ENCODE peak calls at places on chromosomes 1 and 21, in nine cellular contexts. M, E, C, Q, P, U, G, B and H are unnamed samples.

GRCh38 chr1:61935516-61935915 is 193.2 kb downstream of the PATJ start:
- DNase-seq in M (no peak), G (no peak), P (no peak), Q (no peak), U (no peak), B (no peak), C (no peak), E (no peak), H (no peak)

GRCh38 chr1:222654849-222655248 is 37.0 kb downstream of the MIA3 start:
- DNase-seq in M (peak), P (peak), Q (peak), B (peak), U (peak), E (no peak), G (peak), C (no peak), H (peak)

GRCh38 chr1:22812993-22813790 is 102.6 kb downstream of the EPHB2 start:
- DNase-seq in E (no peak), Q (no peak), P (no peak), B (no peak), M (no peak), C (no peak), U (no peak), G (no peak), H (no peak)

GRCh38 chr1:76949503-76949902 is 82.2 kb downstream of the ST6GALNAC5 start:
- DNase-seq in U (peak), Q (peak), P (no peak), E (no peak), M (no peak), G (no peak), C (no peak), B (no peak), H (no peak)

GRCh38 chr1:202113690-202114300 is 8.9 kb upstream of the GPR37L1 start:
- DNase-seq in U (no peak), G (no peak), C (no peak), M (no peak), Q (no peak), P (no peak), B (no peak), E (no peak), H (no peak)

GRCh38 chr1:116852910-116853309 is 56.8 kb upstream of the PTGFRN start:
- DNase-seq in C (no peak), Q (no peak), M (no peak), U (peak), B (no peak), G (no peak), P (no peak), E (no peak), H (no peak)

GRCh38 chr1:76841460-76841859 is 25.8 kb upstream of the ST6GALNAC5 start:
- DNase-seq in B (no peak), Q (no peak), M (no peak), E (no peak), C (no peak), P (no peak), U (no peak), G (no peak), H (no peak)

GRCh38 chr1:210917560-210918214 is 216.3 kb downstream of the KCNH1 start:
- DNase-seq in M (no peak), G (no peak), E (no peak), B (no peak), Q (no peak), C (no peak), U (no peak), P (no peak), H (no peak)

GRCh38 chr21:18832950-18833349 is 429.4 kb upstream of the TMPRSS15 start:
- DNase-seq in G (no peak), Q (no peak), E (no peak), M (no peak), C (no peak), U (peak), P (no peak), B (no peak), H (no peak)

GRCh38 chr1:83060216-83060615 is 938.7 kb downstream of the TTLL7 start:
- DNase-seq in M (no peak), U (no peak), B (no peak), Q (no peak), G (no peak), P (no peak), C (no peak), E (no peak), H (no peak)

GRCh38 chr21:43868461-43868860 is 3.4 kb downstream of the AGPAT3 start:
- DNase-seq in M (no peak), G (no peak), P (no peak), U (no peak), Q (no peak), B (peak), E (no peak), C (no peak), H (no peak)

GRCh38 chr1:41639332-41639936 is 155.0 kb upstream of the EDN2 start:
- DNase-seq in U (peak), C (peak), Q (peak), P (no peak), G (no peak), E (no peak), B (no peak), M (no peak), H (no peak)

GRCh38 chr1:218463194-218464156 is 118.3 kb downstream of the TGFB2 start:
- DNase-seq in C (peak), P (no peak), E (no peak), G (no peak), B (no peak), U (peak), M (peak), Q (peak), H (peak)

GRCh38 chr21:31164713-31165694 is 126.7 kb upstream of the KRTAP19-8 start:
- DNase-seq in B (no peak), E (no peak), G (no peak), Q (no peak), C (no peak), U (no peak), P (no peak), M (no peak), H (no peak)

GRCh38 chr1:218996362-218996761 is 177.3 kb upstream of the LYPLAL1 start:
- DNase-seq in B (no peak), C (no peak), E (no peak), Q (peak), G (no peak), M (no peak), P (no peak), U (no peak), H (no peak)

GRCh38 chr1:221824025-221824424 is 82.1 kb upstream of the DUSP10 start:
- DNase-seq in G (no peak), U (peak), B (no peak), M (no peak), Q (no peak), P (no peak), E (no peak), C (no peak), H (no peak)

GRCh38 chr1:81832573-81832972 is 31.8 kb downstream of the ADGRL2 start:
- DNase-seq in B (no peak), P (no peak), M (no peak), C (no peak), U (peak), Q (peak), G (no peak), E (no peak), H (no peak)